ENCODE peak calls at places on chromosome 2, in ten cellular contexts. G is CD8-positive, alpha-beta T cell; C is HepG2; Y is body of pancreas; M is adipocyte; O is aorta; Q is heart left ventricle; J is GM23248; R is GM06990; I is ovary. U is an unnamed sample. For H3K27me3 and H3K36me3, the result is how much of the 10 kb centered on the place peaks cover.

GRCh38 chr2:9484533-9484932 is 10.2 kb downstream of the IAH1 start:
- DNase-seq in G (no peak), C (no peak), Y (no peak), M (no peak), O (no peak), Q (no peak), J (peak), R (no peak), I (no peak), U (no peak)

GRCh38 chr2:195202163-195202845 is 454.7 kb upstream of the SLC39A10 start:
- DNase-seq in G (no peak), C (no peak), Y (no peak), M (no peak), O (no peak), Q (no peak), J (peak), R (no peak), I (no peak), U (no peak)

GRCh38 chr2:119290859-119291587 is 67.4 kb downstream of the STEAP3 start:
- DNase-seq in G (peak), C (peak), Y (peak), M (peak), O (peak), Q (peak), J (peak), R (peak), I (peak), U (peak)

GRCh38 chr2:191638079-191638801 is 39.7 kb upstream of the NABP1 start:
- DNase-seq in G (no peak), C (peak), Y (peak), M (peak), O (no peak), Q (no peak), J (no peak), R (no peak), I (no peak), U (no peak)

GRCh38 chr2:191604154-191604553 is 73.8 kb upstream of the NABP1 start:
- DNase-seq in G (no peak), C (no peak), Y (no peak), M (no peak), O (no peak), Q (no peak), J (no peak), R (no peak), I (no peak), U (no peak)

GRCh38 chr2:113861740-113862139 is 28.1 kb upstream of the ACTR3 start:
- DNase-seq in G (no peak), C (no peak), Y (no peak), M (no peak), O (no peak), Q (no peak), J (no peak), R (no peak), I (no peak), U (no peak)

GRCh38 chr2:53829252-53829651 is 30.5 kb downstream of the GPR75 start:
- DNase-seq in G (no peak), C (peak), Y (no peak), M (no peak), O (no peak), Q (no peak), J (no peak), R (no peak), I (no peak), U (no peak)

GRCh38 chr2:240579771-240580614 is 6.5 kb upstream of the CAPN10 start:
- DNase-seq in G (peak), C (peak), Y (peak), M (no peak), O (no peak), Q (peak), J (peak), R (peak), I (no peak), U (peak)

GRCh38 chr2:120438301-120439066 is 92.5 kb downstream of the INHBB start:
- DNase-seq in G (no peak), C (no peak), Y (no peak), M (no peak), O (no peak), Q (no peak), J (no peak), R (no peak), I (no peak), U (no peak)

GRCh38 chr2:70887550-70888229 is 48.0 kb upstream of the ATP6V1B1 start:
- DNase-seq in G (peak), C (no peak), Y (peak), M (no peak), O (no peak), Q (no peak), J (no peak), R (no peak), I (peak), U (no peak)

GRCh38 chr2:127166221-127166860 is 53.8 kb downstream of the CYP27C1 start:
- DNase-seq in G (no peak), C (no peak), Y (no peak), M (no peak), O (no peak), Q (no peak), J (no peak), R (no peak), I (no peak), U (no peak)

GRCh38 chr2:165280356-165280755 is 41.1 kb downstream of the SCN2A start:
- DNase-seq in G (no peak), C (no peak), Y (no peak), M (no peak), O (no peak), Q (no peak), J (no peak), R (no peak), I (no peak), U (no peak)

GRCh38 chr2:119741868-119742267 is 17.9 kb upstream of the PTPN4 start:
- DNase-seq in G (no peak), C (no peak), Y (no peak), M (no peak), O (no peak), Q (no peak), J (no peak), R (no peak), I (no peak), U (no peak)

GRCh38 chr2:200471324-200471848 is 38.5 kb downstream of the KCTD18 start:
- DNase-seq in G (peak), C (peak), Y (no peak), M (peak), O (no peak), Q (no peak), J (peak), R (peak), I (no peak), U (peak)

GRCh38 chr2:237390235-237390634 is 23.7 kb downstream of the COL6A3 start:
- DNase-seq in G (no peak), C (no peak), Y (no peak), M (no peak), O (no peak), Q (no peak), J (no peak), R (no peak), I (no peak), U (no peak)

GRCh38 chr2:102661846-102662245 is 42.5 kb downstream of the SLC9A2 start:
- DNase-seq in G (no peak), C (no peak), Y (no peak), M (no peak), O (no peak), Q (no peak), J (no peak), R (no peak), I (no peak), U (no peak)
- H3K27me3 ChIP-seq in G (under half), C (under half), Y (under half), M (under half), O (under half), Q (under half), J (under half), R (under half), I (under half), U (under half)

DNA sequence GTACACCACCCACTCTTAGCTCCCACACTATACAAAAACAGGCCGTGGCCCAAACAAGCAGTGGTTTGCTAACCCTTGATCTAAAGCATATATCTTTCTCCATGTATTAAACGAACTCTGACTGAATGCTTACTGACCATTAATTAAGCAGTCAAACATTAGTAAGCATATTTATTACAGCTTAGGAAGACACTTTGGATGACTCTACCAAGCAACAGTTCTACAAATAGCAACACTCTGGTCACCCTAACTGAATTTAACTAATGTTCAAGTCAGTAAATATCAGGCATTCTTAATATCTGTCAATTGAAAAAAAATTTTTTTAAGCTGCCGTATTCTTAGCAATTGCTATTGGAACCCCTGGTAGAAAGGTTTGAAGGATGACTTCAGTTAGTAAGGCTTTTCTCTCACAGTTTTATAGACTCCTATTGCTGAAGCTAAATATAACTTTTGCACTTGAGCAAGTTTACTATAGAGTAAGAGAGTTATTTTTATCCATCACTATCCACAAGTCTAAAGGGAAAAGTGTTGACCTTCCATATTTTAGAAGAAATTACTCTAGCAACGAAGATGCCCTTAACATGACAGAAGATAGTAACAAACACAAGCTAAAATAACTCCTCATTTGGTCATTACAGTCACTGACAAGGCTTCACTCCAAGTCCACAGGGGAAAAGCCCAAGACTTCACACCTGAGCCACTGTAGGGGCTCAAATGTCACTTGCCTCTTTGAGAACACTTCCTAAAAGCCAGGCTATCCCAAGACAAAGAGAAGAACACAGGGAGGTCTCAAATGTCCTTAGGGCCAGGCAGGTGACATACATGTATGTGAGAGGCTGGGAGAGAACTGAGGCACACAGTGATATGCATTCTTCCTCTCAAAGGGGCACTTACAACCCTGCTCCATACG is 74.4 kb downstream of the RTN4 start:
- DNase-seq in G (no peak), C (no peak), Y (no peak), M (no peak), O (no peak), Q (no peak), J (no peak), R (no peak), I (no peak), U (no peak)
- H3K36me3 ChIP-seq in G (under half), C (half or more), Y (under half), M (half or more), O (under half), Q (under half), J (half or more), R (under half), I (under half), U (under half)

GRCh38 chr2:232459419-232460035 is 3.6 kb downstream of the ALPI start:
- DNase-seq in G (no peak), C (no peak), Y (no peak), M (no peak), O (peak), Q (no peak), J (no peak), R (no peak), I (no peak), U (no peak)
- H3K27me3 ChIP-seq in G (under half), C (under half), Y (under half), M (half or more), O (under half), Q (under half), J (under half), R (under half), I (under half), U (under half)

DNA sequence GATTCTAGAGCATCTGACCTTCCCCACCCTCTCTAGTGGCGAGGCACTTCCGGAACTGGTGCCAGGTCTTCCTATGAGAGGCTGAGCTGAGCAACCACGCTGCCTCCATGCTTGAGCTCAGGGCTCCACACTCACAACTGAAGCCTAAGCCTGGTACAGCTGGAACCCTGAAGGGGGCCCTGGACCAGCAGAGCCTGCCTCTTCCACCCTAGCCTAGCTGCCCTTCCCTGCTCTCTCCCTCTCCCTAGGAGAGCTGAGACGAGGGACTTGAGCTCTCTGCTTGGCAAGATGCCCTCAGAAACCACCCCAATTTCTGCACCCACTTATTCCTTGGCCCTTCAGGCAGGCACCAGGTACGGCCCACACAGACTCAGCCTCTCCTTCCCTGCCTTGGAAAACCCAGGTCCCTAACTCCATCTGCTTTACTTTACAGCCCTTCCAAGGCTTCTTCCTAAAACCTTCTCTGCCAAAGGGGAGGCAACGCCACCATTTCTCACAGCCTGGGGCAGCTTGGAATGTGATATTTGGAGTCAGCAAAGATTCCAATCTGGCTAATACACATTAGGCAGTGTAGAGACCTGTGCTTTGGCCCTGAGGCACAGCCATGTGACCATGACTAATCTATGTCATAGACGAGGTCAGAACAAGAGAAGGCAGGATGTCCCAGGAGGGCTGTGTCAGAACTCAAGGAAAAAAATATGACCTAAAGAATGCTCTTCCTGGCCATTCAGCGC is 18.8 kb downstream of the COX7A2L start:
- DNase-seq in G (no peak), C (peak), Y (peak), M (peak), O (no peak), Q (no peak), J (peak), R (no peak), I (no peak), U (no peak)
- H3K36me3 ChIP-seq in G (under half), C (under half), Y (under half), M (under half), O (under half), Q (under half), J (under half), R (under half), I (under half), U (under half)

GRCh38 chr2:174342600-174343342 is 8.0 kb downstream of the SP9 start:
- DNase-seq in G (no peak), C (no peak), Y (no peak), M (peak), O (no peak), Q (peak), J (peak), R (peak), I (no peak), U (peak)
- H3K27me3 ChIP-seq in G (half or more), C (under half), Y (half or more), M (half or more), O (under half), Q (half or more), J (under half), R (under half), I (under half), U (half or more)

GRCh38 chr2:44212301-44212700 is 43.6 kb downstream of the PPM1B start:
- DNase-seq in G (no peak), C (no peak), Y (no peak), M (no peak), O (no peak), Q (no peak), J (no peak), R (no peak), I (no peak), U (no peak)
- H3K36me3 ChIP-seq in G (under half), C (under half), Y (under half), M (under half), O (under half), Q (under half), J (under half), R (under half), I (under half), U (under half)

GRCh38 chr2:227163998-227164744 is at the start of the genes COL4A3 and COL4A4:
- DNase-seq in G (no peak), C (no peak), Y (peak), M (peak), O (peak), Q (peak), J (peak), R (peak), I (peak), U (peak)
- H3K27me3 ChIP-seq in G (under half), C (under half), Y (under half), M (under half), O (under half), Q (under half), J (under half), R (under half), I (under half), U (under half)

GRCh38 chr2:172574965-172575364 is 19.1 kb downstream of the PDK1 start:
- DNase-seq in G (no peak), C (no peak), Y (no peak), M (no peak), O (no peak), Q (no peak), J (peak), R (no peak), I (no peak), U (no peak)
- H3K36me3 ChIP-seq in G (under half), C (half or more), Y (under half), M (half or more), O (under half), Q (under half), J (half or more), R (under half), I (under half), U (half or more)

DNA sequence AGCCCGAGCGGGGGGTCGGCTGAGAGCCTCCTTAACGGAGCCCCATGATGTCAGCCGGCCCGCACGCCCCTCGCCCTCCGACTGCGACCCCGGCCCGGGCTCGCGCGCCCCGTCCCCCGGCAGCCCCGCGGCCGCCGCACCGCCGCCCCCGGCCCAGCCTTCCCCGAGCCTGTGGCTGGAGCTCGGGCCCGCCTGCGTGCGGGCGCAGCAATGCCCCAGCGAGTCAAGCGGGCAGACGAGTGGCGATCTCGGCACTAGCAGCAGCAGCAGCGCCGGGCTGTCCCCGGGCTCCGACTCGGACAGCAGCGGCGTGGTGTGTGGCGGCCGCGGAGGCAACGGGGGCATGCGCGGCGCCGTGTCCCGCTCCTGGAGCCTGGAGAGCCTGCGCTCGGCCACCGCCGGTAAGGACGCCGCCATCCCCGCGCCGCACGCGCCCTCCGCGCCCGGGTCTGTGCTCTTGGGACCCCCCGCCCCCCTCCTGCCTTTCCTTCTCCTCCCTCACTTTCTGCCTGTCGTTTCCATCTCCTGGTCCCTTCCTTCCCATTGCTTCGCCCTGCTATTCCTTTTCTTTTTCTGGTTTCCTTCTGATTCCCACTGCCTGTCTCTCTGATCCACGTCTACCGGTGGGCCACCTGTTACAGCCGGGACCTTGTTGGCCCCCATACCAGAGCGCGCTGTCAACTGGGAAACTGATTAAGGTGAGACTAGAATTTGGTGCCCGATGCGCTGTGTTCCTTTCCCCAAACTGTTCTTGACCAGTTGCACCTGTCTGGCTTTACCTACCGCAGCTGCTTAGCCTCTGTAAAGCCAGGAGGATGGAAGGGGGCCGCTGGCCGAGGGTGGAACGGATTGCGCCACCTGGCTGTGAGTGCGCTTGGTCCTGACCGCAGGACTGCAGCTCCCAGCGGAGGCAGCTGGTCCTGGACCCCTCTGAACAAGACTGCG is 127.4 kb downstream of the ARHGEF4 start:
- DNase-seq in G (no peak), C (no peak), Y (no peak), M (peak), O (no peak), Q (no peak), J (peak), R (peak), I (no peak), U (no peak)
- H3K27me3 ChIP-seq in G (under half), C (under half), Y (under half), M (half or more), O (under half), Q (half or more), J (under half), R (under half), I (under half), U (under half)

U was measured in CD4-positive, CD25-positive, alpha-beta regulatory T cell.